ENCODE peak calls at places on chromosomes 12 and 14, in nine cellular contexts. J is HFFc6, P is NB4, H is heart right ventricle, Q is breast epithelium, V is sigmoid colon, L is foreskin fibroblast, D is Calu3, Y is WTC11. M is an unnamed sample.
A peak's percentile ranks its signal among the peaks of the same experiment; 100 is the strongest.

GRCh38 chr12:49636574-49636973 is 13.2 kb downstream of the PRPF40B start:
- DNase-seq in P (no peak), H (no peak), Q (no peak), D (no peak), V (peak; percentile 72), J (no peak), Y (no peak), L (no peak), M (no peak)

GRCh38 chr12:125092872-125093680 is 27.8 kb downstream of the AACS start:
- DNase-seq in H (peak; percentile 42), P (no peak), V (no peak), Q (no peak), J (peak; percentile 19), Y (no peak), L (peak; percentile 73), D (peak; percentile 83), M (peak; percentile 4)

GRCh38 chr14:28707814-28708213 is 58.8 kb upstream of the FOXG1 start:
- DNase-seq in L (peak; percentile 35), V (no peak), J (no peak), Q (no peak), Y (no peak), D (no peak), P (no peak), H (no peak), M (no peak)

GRCh38 chr12:32155911-32156585 is 49.4 kb downstream of the BICD1 start:
- DNase-seq in Y (no peak), H (no peak), L (peak; percentile 14), V (no peak), P (no peak), J (no peak), D (no peak), Q (no peak), M (no peak)

GRCh38 chr12:29320295-29321090 is 60.5 kb downstream of the ERGIC2 start:
- DNase-seq in V (no peak), Y (no peak), P (no peak), Q (no peak), J (peak; percentile 92), L (peak; percentile 79), D (no peak), H (no peak), M (peak; percentile 34)

GRCh38 chr12:109494348-109494881 is 17.0 kb downstream of the UBE3B start:
- DNase-seq in Q (no peak), D (peak; percentile 26), J (no peak), L (no peak), P (no peak), V (no peak), Y (no peak), H (no peak), M (no peak)

GRCh38 chr12:60257063-60257462 is 661.2 kb downstream of the SLC16A7 start:
- DNase-seq in V (no peak), Q (no peak), Y (no peak), L (peak; percentile 52), H (no peak), D (peak; percentile 36), J (peak; percentile 64), P (no peak), M (no peak)

GRCh38 chr12:857611-858010 is 91.9 kb downstream of the RAD52 start:
- DNase-seq in D (no peak), V (no peak), H (no peak), Q (no peak), J (peak; percentile 77), Y (no peak), P (no peak), L (peak; percentile 89), M (peak; percentile 43)

GRCh38 chr12:27840229-27840999 is 60.4 kb upstream of the MANSC4 start:
- DNase-seq in L (peak; percentile 39), V (no peak), H (no peak), J (peak; percentile 10), P (peak; percentile 70), Y (no peak), Q (no peak), D (no peak), M (no peak)

GRCh38 chr14:54547583-54547982 is 19.3 kb upstream of the SAMD4A start:
- DNase-seq in J (no peak), D (no peak), L (no peak), Y (no peak), V (no peak), H (no peak), P (no peak), Q (no peak), M (no peak)

GRCh38 chr12:80567391-80567790 is 123.4 kb downstream of the PTPRQ start:
- DNase-seq in P (no peak), Q (no peak), H (no peak), L (peak; percentile 69), J (peak; percentile 15), D (no peak), V (no peak), Y (no peak), M (no peak)

GRCh38 chr12:79737875-79738718 is 47.3 kb upstream of the PAWR start:
- DNase-seq in V (no peak), L (peak; percentile 74), Q (no peak), Y (no peak), J (peak; percentile 38), D (peak; percentile 67), H (no peak), P (peak; percentile 61), M (no peak)

GRCh38 chr14:96162741-96163140 is 41.9 kb upstream of the BDKRB2 start:
- DNase-seq in P (no peak), H (no peak), L (no peak), Y (no peak), V (peak; percentile 11), D (no peak), Q (no peak), J (peak; percentile 60), M (no peak)

GRCh38 chr12:97899956-97900355 is 437.4 kb downstream of the RMST start:
- DNase-seq in P (no peak), H (no peak), J (no peak), V (no peak), D (no peak), L (no peak), Q (no peak), Y (no peak), M (no peak)

GRCh38 chr14:85250369-85250768 is 279.6 kb upstream of the FLRT2 start:
- DNase-seq in Q (no peak), H (no peak), L (no peak), P (no peak), D (no peak), V (no peak), Y (peak; percentile 43), J (no peak), M (no peak)

GRCh38 chr12:47120736-47121135 is 41.0 kb upstream of the AMIGO2 start:
- DNase-seq in H (no peak), V (no peak), P (no peak), Y (no peak), L (no peak), D (no peak), Q (no peak), J (no peak), M (no peak)

GRCh38 chr12:69655616-69656336 is 43.3 kb downstream of the BEST3 start:
- DNase-seq in P (no peak), V (no peak), J (peak; percentile 74), H (no peak), Y (no peak), D (no peak), Q (peak; percentile 42), L (peak; percentile 79), M (peak; percentile 16)

GRCh38 chr14:104295681-104296387 is 157.4 kb downstream of the KIF26A start:
- DNase-seq in Q (no peak), P (no peak), L (no peak), H (peak; percentile 6), J (no peak), Y (peak; percentile 5), V (peak; percentile 36), D (no peak), M (no peak)

GRCh38 chr12:46549527-46550265 is 177.1 kb upstream of the SLC38A2 start:
- DNase-seq in D (no peak), H (no peak), L (peak; percentile 90), J (peak; percentile 82), Q (no peak), Y (no peak), V (no peak), P (peak; percentile 93), M (peak; percentile 67)

GRCh38 chr12:132521726-132522292 is 31.9 kb downstream of the FBRSL1 start:
- DNase-seq in D (no peak), L (no peak), V (no peak), J (no peak), Q (no peak), P (no peak), Y (no peak), H (no peak), M (no peak)

GRCh38 chr12:49984960-49985359 is 12.2 kb downstream of the AQP6 start:
- DNase-seq in H (no peak), L (no peak), P (no peak), V (no peak), J (no peak), Y (no peak), Q (no peak), D (no peak), M (no peak)

DNA sequence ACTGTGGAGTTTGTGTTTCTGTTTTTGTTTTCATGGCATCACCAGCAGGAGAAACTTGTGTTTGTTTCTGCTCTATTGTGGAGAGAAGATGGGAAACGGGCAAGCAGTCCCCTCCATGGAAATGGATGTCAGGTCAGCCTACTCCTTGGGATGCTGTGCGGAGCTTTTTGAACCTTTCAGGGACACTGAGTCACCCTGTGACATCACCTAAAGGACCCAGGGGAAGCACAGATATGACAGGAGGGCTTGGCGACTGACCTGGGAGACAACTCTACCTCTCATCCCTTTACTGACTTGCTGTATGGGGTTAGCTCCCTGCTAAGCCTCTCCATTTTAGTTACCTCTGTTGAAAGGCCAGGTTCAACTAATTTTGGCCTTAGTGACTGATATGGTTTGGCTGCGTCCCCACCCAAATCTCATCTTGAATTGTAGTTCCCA is 706.9 kb upstream of the TMEM132C start:
- DNase-seq in L (no peak), J (no peak), V (no peak), Q (no peak), D (no peak), Y (no peak), H (no peak), P (no peak), M (no peak)
- TF ChIP-seq CTCF in L (no peak), J (peak; percentile 57), V (no peak), Q (no peak), D (no peak), Y (no peak), H (no peak), P (no peak), M (no peak)

GRCh38 chr12:118840399-118840798 is 140.9 kb upstream of the SRRM4 start:
- DNase-seq in D (no peak), J (no peak), Y (peak; percentile 34), L (no peak), V (no peak), Q (no peak), P (peak; percentile 39), H (no peak), M (no peak)
- TF ChIP-seq CTCF in D (no peak), J (peak; percentile 28), Y (no peak), L (no peak), V (no peak), Q (no peak), P (peak; percentile 52), H (no peak), M (no peak)

GRCh38 chr14:66746316-66747006 is 238.5 kb downstream of the GPHN start:
- DNase-seq in J (peak; percentile 51), D (peak; percentile 58), Y (no peak), V (no peak), P (peak; percentile 50), L (peak; percentile 69), Q (no peak), H (no peak), M (peak; percentile 3)
- TF ChIP-seq CTCF in J (peak; percentile 83), D (peak; percentile 45), Y (peak; percentile 27), V (peak; percentile 20), P (peak; percentile 51), L (peak; percentile 70), Q (no peak), H (peak; percentile 71), M (peak; percentile 63)

GRCh38 chr12:56116267-56117081 is at the start of gene RPL41:
- DNase-seq in Y (peak; percentile 91), V (peak; percentile 98), Q (peak; percentile 94), P (peak; percentile 95), J (peak; percentile 83), L (peak; percentile 96), D (peak; percentile 96), H (peak; percentile 92), M (peak; percentile 77)
- TF ChIP-seq CTCF in Y (no peak), V (no peak), Q (no peak), P (no peak), J (no peak), L (no peak), D (no peak), H (no peak), M (no peak)